ENCODE peak calls at places on chromosomes 16 and 17, in four cellular contexts. One of them, this sample, is unnamed.

GRCh38 chr17:15966183-15966878 is 21.4 kb downstream of the ADORA2B start:
- DNase-seq in K562: no peak
- DNase-seq in HCT116: no peak
- DNase-seq in H1: no peak
- DNase-seq in this sample: peak; percentile 90

GRCh38 chr16:14301150-14302030 is 230.3 kb downstream of the MRTFB start:
- DNase-seq in HCT116: no peak
- DNase-seq in H1: no peak
- DNase-seq in K562: peak; percentile 41
- DNase-seq in this sample: peak; percentile 49

GRCh38 chr17:19659366-19660177 is 11.0 kb downstream of the ALDH3A2 start:
- DNase-seq in K562: no peak
- DNase-seq in H1: no peak
- DNase-seq in HCT116: no peak
- DNase-seq in this sample: peak; percentile 76

GRCh38 chr16:79089735-79090284 is 510.7 kb downstream of the MAF start:
- DNase-seq in H1: no peak
- DNase-seq in HCT116: no peak
- DNase-seq in K562: no peak
- DNase-seq in this sample: no peak

GRCh38 chr16:82653550-82654511 is 27.1 kb downstream of the CDH13 start:
- DNase-seq in H1: no peak
- DNase-seq in HCT116: peak; percentile 37
- DNase-seq in K562: no peak
- DNase-seq in this sample: peak; percentile 19

GRCh38 chr17:71762526-71762925 is 358.3 kb upstream of the SOX9 start:
- DNase-seq in HCT116: no peak
- DNase-seq in H1: no peak
- DNase-seq in K562: no peak
- DNase-seq in this sample: no peak

GRCh38 chr17:65749479-65749878 is 188.0 kb upstream of the AXIN2 start:
- DNase-seq in H1: no peak
- DNase-seq in K562: no peak
- DNase-seq in HCT116: peak; percentile 66
- DNase-seq in this sample: peak; percentile 65

GRCh38 chr17:57566724-57567123 is 178.4 kb downstream of the CCDC182 start:
- DNase-seq in H1: no peak
- DNase-seq in K562: no peak
- DNase-seq in HCT116: no peak
- DNase-seq in this sample: no peak

GRCh38 chr16:30805056-30805369 is 18.0 kb upstream of the ZNF629 start:
- DNase-seq in HCT116: no peak
- DNase-seq in H1: no peak
- DNase-seq in K562: no peak
- DNase-seq in this sample: no peak

GRCh38 chr17:11608396-11608795 is 10.1 kb downstream of the DNAH9 start:
- DNase-seq in HCT116: no peak
- DNase-seq in H1: no peak
- DNase-seq in K562: peak; percentile 13
- DNase-seq in this sample: peak; percentile 85

GRCh38 chr16:56087636-56088035 is 103.7 kb upstream of the GNAO1 start:
- DNase-seq in K562: no peak
- DNase-seq in HCT116: no peak
- DNase-seq in H1: no peak
- DNase-seq in this sample: no peak

GRCh38 chr16:80027007-80027965 is 426.7 kb upstream of the MAF start:
- DNase-seq in K562: peak; percentile 84
- DNase-seq in H1: peak; percentile 78
- DNase-seq in HCT116: no peak
- DNase-seq in this sample: peak; percentile 80

GRCh38 chr17:46042248-46042647 is 43.2 kb downstream of the STH start:
- DNase-seq in HCT116: no peak
- DNase-seq in H1: no peak
- DNase-seq in K562: no peak
- DNase-seq in this sample: no peak

GRCh38 chr17:250487-251300 is 69.2 kb upstream of the DOC2B start:
- DNase-seq in HCT116: no peak
- DNase-seq in K562: no peak
- DNase-seq in H1: no peak
- DNase-seq in this sample: no peak

GRCh38 chr16:30738984-30739951 is 9.0 kb upstream of the PHKG2 start:
- DNase-seq in HCT116: no peak
- DNase-seq in K562: no peak
- DNase-seq in H1: no peak
- DNase-seq in this sample: no peak

GRCh38 chr17:48622857-48623256 is 3.3 kb downstream of the HOXB9 start:
- DNase-seq in K562: no peak
- DNase-seq in H1: no peak
- DNase-seq in HCT116: no peak
- DNase-seq in this sample: no peak

GRCh38 chr17:58728831-58729230 is 26.8 kb upstream of the PPM1E start:
- DNase-seq in HCT116: no peak
- DNase-seq in H1: no peak
- DNase-seq in K562: no peak
- DNase-seq in this sample: no peak

GRCh38 chr16:22898874-22899348 is 84.9 kb downstream of the HS3ST2 start:
- DNase-seq in K562: peak; percentile 16
- DNase-seq in H1: peak; percentile 68
- DNase-seq in HCT116: peak; percentile 19
- DNase-seq in this sample: peak; percentile 70

GRCh38 chr17:67492251-67492740 is 115.2 kb downstream of the PITPNC1 start:
- DNase-seq in K562: no peak
- DNase-seq in H1: no peak
- DNase-seq in HCT116: no peak
- DNase-seq in this sample: no peak

GRCh38 chr17:29050176-29050575 is 7.2 kb downstream of the PIPOX start:
- DNase-seq in H1: no peak
- DNase-seq in HCT116: no peak
- DNase-seq in K562: no peak
- DNase-seq in this sample: no peak

GRCh38 chr17:29049541-29050150 is 6.7 kb downstream of the PIPOX start:
- DNase-seq in K562: no peak
- DNase-seq in H1: no peak
- DNase-seq in HCT116: no peak
- DNase-seq in this sample: no peak

GRCh38 chr17:29046440-29046839 is 3.5 kb downstream of the PIPOX start:
- DNase-seq in HCT116: no peak
- DNase-seq in H1: no peak
- DNase-seq in K562: no peak
- DNase-seq in this sample: no peak

GRCh38 chr17:29051194-29051593 is 8.3 kb downstream of the PIPOX start:
- DNase-seq in H1: no peak
- DNase-seq in K562: no peak
- DNase-seq in HCT116: no peak
- DNase-seq in this sample: no peak

GRCh38 chr17:29048440-29049360 is 5.8 kb downstream of the PIPOX start:
- DNase-seq in HCT116: no peak
- DNase-seq in K562: no peak
- DNase-seq in H1: no peak
- DNase-seq in this sample: no peak
- TF ChIP-seq FOSL1 in HCT116: no peak
- TF ChIP-seq FOSL1 in K562: no peak
- TF ChIP-seq FOSL1 in H1: no peak
- TF ChIP-seq FOSL1 in this sample: no peak

DNA sequence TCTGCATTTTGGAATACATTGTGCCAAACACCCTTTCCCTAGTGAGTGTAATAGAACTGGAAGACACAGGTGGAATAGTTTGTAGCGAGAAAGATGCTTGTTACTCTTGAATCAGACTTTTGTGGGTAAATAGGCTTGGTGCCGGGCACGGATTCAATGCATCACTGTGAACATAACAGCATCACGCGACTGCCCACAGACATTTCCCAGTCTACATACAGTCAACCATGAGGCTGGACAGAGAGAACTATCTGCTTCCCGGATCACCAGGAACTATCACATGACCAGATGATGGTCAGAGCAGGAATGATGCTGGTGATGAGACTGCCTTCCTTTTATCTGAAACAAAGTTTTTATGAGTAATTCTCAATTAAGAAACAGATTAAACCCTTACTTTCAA is 397 bp upstream of the KRTAP9-2 start:
- DNase-seq in H1: no peak
- DNase-seq in K562: no peak
- DNase-seq in HCT116: no peak
- DNase-seq in this sample: no peak
- TF ChIP-seq FOSL1 in H1: no peak
- TF ChIP-seq FOSL1 in K562: no peak
- TF ChIP-seq FOSL1 in HCT116: no peak
- TF ChIP-seq FOSL1 in this sample: no peak

GRCh38 chr17:76688165-76688622 is 22.6 kb downstream of the MXRA7 start:
- DNase-seq in HCT116: no peak
- DNase-seq in K562: no peak
- DNase-seq in H1: no peak
- DNase-seq in this sample: no peak
- TF ChIP-seq FOSL1 in HCT116: no peak
- TF ChIP-seq FOSL1 in K562: no peak
- TF ChIP-seq FOSL1 in H1: no peak
- TF ChIP-seq FOSL1 in this sample: no peak

GRCh38 chr17:50559674-50560184 is 786 bp upstream of the CACNA1G start:
- DNase-seq in HCT116: peak; percentile 64
- DNase-seq in H1: peak; percentile 78
- DNase-seq in K562: peak; percentile 77
- DNase-seq in this sample: no peak
- TF ChIP-seq FOSL1 in HCT116: no peak
- TF ChIP-seq FOSL1 in H1: no peak
- TF ChIP-seq FOSL1 in K562: no peak
- TF ChIP-seq FOSL1 in this sample: no peak